ENCODE peak calls at places on chromosomes 11 and 22, in four cellular contexts. Y, J, V and G are unnamed samples. For H3K27me3, the result is how much of the 10 kb centered on the place peaks cover.

GRCh38 chr11:130390071-130390758 is 38.2 kb downstream of the ADAMTS8 start:
- DNase-seq in Y (no peak), J (no peak), V (peak), G (peak)

GRCh38 chr11:45385423-45385822 is 99.3 kb upstream of the SYT13 start:
- DNase-seq in Y (no peak), J (no peak), V (no peak), G (no peak)

GRCh38 chr11:106950067-106950491 is 68.2 kb downstream of the GUCY1A2 start:
- DNase-seq in Y (no peak), J (no peak), V (peak), G (peak)

GRCh38 chr22:37765953-37766566 is 41.7 kb upstream of the GCAT start:
- DNase-seq in Y (no peak), J (no peak), V (no peak), G (no peak)

GRCh38 chr11:12174145-12175143 is 64.1 kb downstream of the MICAL2 start:
- DNase-seq in Y (no peak), J (no peak), V (peak), G (peak)

GRCh38 chr11:69926376-69927050 is 107.3 kb upstream of the FGF3 start:
- DNase-seq in Y (no peak), J (no peak), V (no peak), G (no peak)

GRCh38 chr11:105144887-105145286 is 5.3 kb upstream of the CARD18 start:
- DNase-seq in Y (no peak), J (no peak), V (peak), G (peak)

GRCh38 chr11:72141066-72141465 is 5.5 kb downstream of the FOLR3 start:
- DNase-seq in Y (no peak), J (no peak), V (peak), G (peak)

GRCh38 chr11:11512090-11512489 is 109.7 kb downstream of the GALNT18 start:
- DNase-seq in Y (no peak), J (no peak), V (no peak), G (no peak)

GRCh38 chr11:47001666-47002285 is 65.2 kb downstream of the CSTPP1 start:
- DNase-seq in Y (no peak), J (no peak), V (peak), G (no peak)

GRCh38 chr11:121929581-121929980 is 186.4 kb downstream of the BLID start:
- DNase-seq in Y (peak), J (no peak), V (peak), G (peak)

GRCh38 chr11:76613901-76614300 is 56.6 kb downstream of the LRRC32 start:
- DNase-seq in Y (no peak), J (no peak), V (no peak), G (no peak)

DNA sequence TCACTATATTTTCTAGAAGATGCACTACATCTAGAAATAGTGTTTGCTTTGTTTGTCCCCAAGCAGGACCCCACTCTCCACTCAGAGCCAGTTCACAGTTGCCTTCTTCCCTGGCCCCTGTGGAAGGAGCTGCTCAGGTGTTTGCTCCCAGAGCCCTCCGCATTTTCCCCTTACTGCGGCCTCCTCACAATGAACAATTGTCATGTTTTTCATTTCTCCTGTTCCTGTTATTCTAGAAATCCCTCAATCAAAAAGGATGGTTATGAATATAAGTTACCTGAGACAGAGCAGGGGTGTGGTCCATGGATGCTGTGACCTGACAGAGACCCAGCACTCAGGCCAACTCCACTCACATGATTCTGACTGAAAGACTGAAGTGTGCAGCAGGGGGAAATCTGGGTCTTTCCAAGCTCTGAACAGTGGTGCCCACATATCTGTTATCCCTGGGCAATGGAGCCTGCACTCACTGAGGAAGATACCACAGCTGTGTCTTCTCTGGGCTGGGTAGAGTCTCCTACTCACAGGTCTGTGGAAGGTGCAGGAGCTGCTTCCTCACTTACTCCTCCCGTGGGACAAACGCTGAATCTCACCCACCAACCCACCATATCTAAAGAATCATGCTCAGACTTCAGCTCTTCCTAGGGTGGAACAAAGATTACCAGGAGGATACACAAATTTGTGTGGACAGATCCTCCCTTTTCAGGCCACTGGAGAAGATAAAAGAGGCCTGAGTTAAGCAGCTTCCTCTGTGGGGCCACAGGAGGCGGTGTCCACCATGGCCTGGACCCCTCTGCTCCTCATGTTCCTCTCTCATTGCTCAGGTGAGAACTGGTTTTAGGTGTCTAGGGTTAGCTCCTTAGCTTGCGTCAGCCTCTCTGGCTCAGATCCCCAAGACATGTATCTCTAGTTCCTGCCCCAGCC is 87.1 kb upstream of the TOP3B start:
- DNase-seq in Y (no peak), J (no peak), V (no peak), G (no peak)
- H3K27me3 ChIP-seq in Y (under half), J (under half), V (under half), G (under half)

GRCh38 chr11:79182794-79183193 is 258.0 kb downstream of the TENM4 start:
- DNase-seq in Y (no peak), J (no peak), V (peak), G (no peak)
- H3K27me3 ChIP-seq in Y (under half), J (under half), V (under half), G (under half)

GRCh38 chr11:18479063-18479462 is 23.4 kb downstream of the LDHAL6A start:
- DNase-seq in Y (no peak), J (no peak), V (no peak), G (no peak)
- H3K27me3 ChIP-seq in Y (under half), J (under half), V (under half), G (under half)

GRCh38 chr11:33559567-33559966 is 141.1 kb downstream of the C11orf91 start:
- DNase-seq in Y (no peak), J (no peak), V (no peak), G (no peak)
- H3K27me3 ChIP-seq in Y (under half), J (under half), V (under half), G (under half)

GRCh38 chr11:112206071-112206470 is 20.2 kb upstream of the PTS start:
- DNase-seq in Y (no peak), J (no peak), V (no peak), G (no peak)
- H3K27me3 ChIP-seq in Y (under half), J (under half), V (under half), G (under half)